ENCODE peak calls at places on chromosomes 5 and 9, in eight cellular contexts. One of them, this sample, is unnamed.

GRCh38 chr9:96476591-96476990 is 26.6 kb downstream of the HABP4 start:
- DNase-seq in memory B cell: no peak
- DNase-seq in aorta: no peak
- DNase-seq in left kidney: no peak
- DNase-seq in activated CD8-positive, alpha-beta memory T cell treated with anti-CD3 and anti-CD28 coated beads for 24 hours: peak; percentile 46
- DNase-seq in central memory CD4-positive, alpha-beta T cell: no peak
- DNase-seq in CD8-positive, alpha-beta T cell: no peak
- DNase-seq in HEK293T: no peak
- DNase-seq in this sample: no peak

GRCh38 chr5:167248262-167248661 is 1043.2 kb upstream of the WWC1 start:
- DNase-seq in memory B cell: no peak
- DNase-seq in aorta: no peak
- DNase-seq in left kidney: no peak
- DNase-seq in activated CD8-positive, alpha-beta memory T cell treated with anti-CD3 and anti-CD28 coated beads for 24 hours: no peak
- DNase-seq in central memory CD4-positive, alpha-beta T cell: no peak
- DNase-seq in CD8-positive, alpha-beta T cell: no peak
- DNase-seq in HEK293T: no peak
- DNase-seq in this sample: no peak

GRCh38 chr5:95949810-95950209 is 11.8 kb downstream of the ELL2 start:
- DNase-seq in memory B cell: no peak
- DNase-seq in aorta: no peak
- DNase-seq in left kidney: no peak
- DNase-seq in activated CD8-positive, alpha-beta memory T cell treated with anti-CD3 and anti-CD28 coated beads for 24 hours: no peak
- DNase-seq in central memory CD4-positive, alpha-beta T cell: no peak
- DNase-seq in CD8-positive, alpha-beta T cell: no peak
- DNase-seq in HEK293T: no peak
- DNase-seq in this sample: no peak

GRCh38 chr5:151205411-151205810 is 18.5 kb downstream of the CCDC69 start:
- DNase-seq in memory B cell: no peak
- DNase-seq in aorta: no peak
- DNase-seq in left kidney: no peak
- DNase-seq in activated CD8-positive, alpha-beta memory T cell treated with anti-CD3 and anti-CD28 coated beads for 24 hours: peak; percentile 56
- DNase-seq in central memory CD4-positive, alpha-beta T cell: no peak
- DNase-seq in CD8-positive, alpha-beta T cell: no peak
- DNase-seq in HEK293T: no peak
- DNase-seq in this sample: no peak

GRCh38 chr9:134413890-134414731 is 87.9 kb downstream of the RXRA start:
- DNase-seq in memory B cell: no peak
- DNase-seq in aorta: peak; percentile 83
- DNase-seq in left kidney: peak; percentile 97
- DNase-seq in activated CD8-positive, alpha-beta memory T cell treated with anti-CD3 and anti-CD28 coated beads for 24 hours: no peak
- DNase-seq in central memory CD4-positive, alpha-beta T cell: no peak
- DNase-seq in CD8-positive, alpha-beta T cell: no peak
- DNase-seq in HEK293T: peak; percentile 37
- DNase-seq in this sample: peak; percentile 77

GRCh38 chr5:35854248-35854647 is 2.4 kb upstream of the IL7R start:
- DNase-seq in memory B cell: no peak
- DNase-seq in aorta: no peak
- DNase-seq in left kidney: no peak
- DNase-seq in activated CD8-positive, alpha-beta memory T cell treated with anti-CD3 and anti-CD28 coated beads for 24 hours: no peak
- DNase-seq in central memory CD4-positive, alpha-beta T cell: peak; percentile 96
- DNase-seq in CD8-positive, alpha-beta T cell: peak; percentile 73
- DNase-seq in HEK293T: no peak
- DNase-seq in this sample: no peak

GRCh38 chr5:39284552-39284951 is 65.2 kb upstream of the FYB1 start:
- DNase-seq in memory B cell: no peak
- DNase-seq in aorta: no peak
- DNase-seq in left kidney: no peak
- DNase-seq in activated CD8-positive, alpha-beta memory T cell treated with anti-CD3 and anti-CD28 coated beads for 24 hours: no peak
- DNase-seq in central memory CD4-positive, alpha-beta T cell: no peak
- DNase-seq in CD8-positive, alpha-beta T cell: no peak
- DNase-seq in HEK293T: no peak
- DNase-seq in this sample: no peak

GRCh38 chr5:118224546-118224945 is 763.8 kb downstream of the DTWD2 start:
- DNase-seq in memory B cell: no peak
- DNase-seq in aorta: no peak
- DNase-seq in left kidney: no peak
- DNase-seq in activated CD8-positive, alpha-beta memory T cell treated with anti-CD3 and anti-CD28 coated beads for 24 hours: no peak
- DNase-seq in central memory CD4-positive, alpha-beta T cell: no peak
- DNase-seq in CD8-positive, alpha-beta T cell: no peak
- DNase-seq in HEK293T: no peak
- DNase-seq in this sample: no peak

GRCh38 chr9:113775714-113776113 is 100.4 kb upstream of the ZNF618 start:
- DNase-seq in memory B cell: no peak
- DNase-seq in aorta: no peak
- DNase-seq in left kidney: no peak
- DNase-seq in activated CD8-positive, alpha-beta memory T cell treated with anti-CD3 and anti-CD28 coated beads for 24 hours: no peak
- DNase-seq in central memory CD4-positive, alpha-beta T cell: no peak
- DNase-seq in CD8-positive, alpha-beta T cell: no peak
- DNase-seq in HEK293T: no peak
- DNase-seq in this sample: peak; percentile 39

GRCh38 chr9:90842984-90843383 is 41.4 kb downstream of the SYK start:
- DNase-seq in memory B cell: no peak
- DNase-seq in aorta: no peak
- DNase-seq in left kidney: no peak
- DNase-seq in activated CD8-positive, alpha-beta memory T cell treated with anti-CD3 and anti-CD28 coated beads for 24 hours: no peak
- DNase-seq in central memory CD4-positive, alpha-beta T cell: no peak
- DNase-seq in CD8-positive, alpha-beta T cell: peak; percentile 19
- DNase-seq in HEK293T: no peak
- DNase-seq in this sample: no peak

GRCh38 chr9:114033397-114034103 is 44.5 kb downstream of the AMBP start:
- DNase-seq in memory B cell: no peak
- DNase-seq in aorta: no peak
- DNase-seq in left kidney: peak; percentile 59
- DNase-seq in activated CD8-positive, alpha-beta memory T cell treated with anti-CD3 and anti-CD28 coated beads for 24 hours: no peak
- DNase-seq in central memory CD4-positive, alpha-beta T cell: no peak
- DNase-seq in CD8-positive, alpha-beta T cell: no peak
- DNase-seq in HEK293T: peak; percentile 54
- DNase-seq in this sample: peak; percentile 42